ENCODE peak calls at places on chromosome 9, in eight cellular contexts. One of them, this sample, is unnamed.

GRCh38 chr9:80995759-80996158 is 693.6 kb downstream of the TLE1 start:
- DNase-seq in heart left ventricle: no peak
- DNase-seq in A549: no peak
- DNase-seq in breast epithelium: no peak
- DNase-seq in HepG2: no peak
- DNase-seq in uterus: no peak
- DNase-seq in HCT116: no peak
- DNase-seq in tibial nerve: no peak
- DNase-seq in this sample: no peak

GRCh38 chr9:124343533-124344290 is 71.5 kb downstream of the PSMB7 start:
- DNase-seq in tibial nerve: no peak
- DNase-seq in uterus: no peak
- DNase-seq in A549: no peak
- DNase-seq in heart left ventricle: peak; percentile 51
- DNase-seq in HCT116: no peak
- DNase-seq in HepG2: no peak
- DNase-seq in breast epithelium: no peak
- DNase-seq in this sample: no peak

GRCh38 chr9:38036359-38037084 is 32.5 kb downstream of the SHB start:
- DNase-seq in tibial nerve: no peak
- DNase-seq in HCT116: no peak
- DNase-seq in heart left ventricle: peak; percentile 36
- DNase-seq in HepG2: no peak
- DNase-seq in uterus: peak; percentile 27
- DNase-seq in breast epithelium: peak; percentile 81
- DNase-seq in A549: peak; percentile 38
- DNase-seq in this sample: no peak

GRCh38 chr9:28318515-28318914 is 745.2 kb upstream of the C9orf72 start:
- DNase-seq in HepG2: no peak
- DNase-seq in breast epithelium: no peak
- DNase-seq in uterus: no peak
- DNase-seq in tibial nerve: no peak
- DNase-seq in heart left ventricle: no peak
- DNase-seq in HCT116: no peak
- DNase-seq in A549: no peak
- DNase-seq in this sample: no peak

GRCh38 chr9:79637180-79637925 is 65.6 kb downstream of the TLE4 start:
- DNase-seq in A549: no peak
- DNase-seq in breast epithelium: no peak
- DNase-seq in HepG2: no peak
- DNase-seq in heart left ventricle: no peak
- DNase-seq in HCT116: no peak
- DNase-seq in uterus: no peak
- DNase-seq in tibial nerve: no peak
- DNase-seq in this sample: no peak

GRCh38 chr9:4964540-4964939 is 20.5 kb upstream of the JAK2 start:
- DNase-seq in HCT116: no peak
- DNase-seq in A549: no peak
- DNase-seq in breast epithelium: no peak
- DNase-seq in tibial nerve: no peak
- DNase-seq in uterus: no peak
- DNase-seq in heart left ventricle: no peak
- DNase-seq in HepG2: no peak
- DNase-seq in this sample: no peak

GRCh38 chr9:3658964-3659363 is 133.2 kb upstream of the RFX3 start:
- DNase-seq in HepG2: no peak
- DNase-seq in tibial nerve: no peak
- DNase-seq in breast epithelium: no peak
- DNase-seq in A549: no peak
- DNase-seq in heart left ventricle: no peak
- DNase-seq in uterus: no peak
- DNase-seq in HCT116: no peak
- DNase-seq in this sample: no peak

GRCh38 chr9:99192786-99193465 is 28.8 kb downstream of the ALG2 start:
- DNase-seq in HCT116: no peak
- DNase-seq in HepG2: no peak
- DNase-seq in heart left ventricle: no peak
- DNase-seq in breast epithelium: no peak
- DNase-seq in tibial nerve: no peak
- DNase-seq in uterus: no peak
- DNase-seq in A549: no peak
- DNase-seq in this sample: no peak

GRCh38 chr9:128098017-128098935 is 29.3 kb downstream of the PTGES2 start:
- DNase-seq in breast epithelium: peak; percentile 98
- DNase-seq in uterus: peak; percentile 90
- DNase-seq in HepG2: peak; percentile 98
- DNase-seq in tibial nerve: peak; percentile 91
- DNase-seq in heart left ventricle: peak; percentile 86
- DNase-seq in A549: peak; percentile 92
- DNase-seq in HCT116: peak; percentile 92
- DNase-seq in this sample: peak; percentile 99

GRCh38 chr9:124884376-124884775 is 22.4 kb downstream of the ARPC5L start:
- DNase-seq in A549: no peak
- DNase-seq in HCT116: no peak
- DNase-seq in HepG2: no peak
- DNase-seq in tibial nerve: no peak
- DNase-seq in uterus: no peak
- DNase-seq in heart left ventricle: no peak
- DNase-seq in breast epithelium: no peak
- DNase-seq in this sample: no peak

GRCh38 chr9:137631608-137632431 is 13.0 kb downstream of the EHMT1 start:
- DNase-seq in breast epithelium: no peak
- DNase-seq in heart left ventricle: no peak
- DNase-seq in tibial nerve: no peak
- DNase-seq in HepG2: no peak
- DNase-seq in A549: no peak
- DNase-seq in uterus: no peak
- DNase-seq in HCT116: no peak
- DNase-seq in this sample: no peak

GRCh38 chr9:83027153-83027867 is 35.6 kb downstream of the RASEF start:
- DNase-seq in breast epithelium: no peak
- DNase-seq in HepG2: peak; percentile 7
- DNase-seq in A549: peak; percentile 88
- DNase-seq in heart left ventricle: no peak
- DNase-seq in HCT116: peak; percentile 22
- DNase-seq in uterus: no peak
- DNase-seq in tibial nerve: no peak
- DNase-seq in this sample: no peak

GRCh38 chr9:4550777-4551476 is 60.7 kb downstream of the SLC1A1 start:
- DNase-seq in heart left ventricle: no peak
- DNase-seq in breast epithelium: no peak
- DNase-seq in uterus: no peak
- DNase-seq in tibial nerve: no peak
- DNase-seq in HepG2: no peak
- DNase-seq in HCT116: no peak
- DNase-seq in A549: no peak
- DNase-seq in this sample: no peak

GRCh38 chr9:88218721-88219120 is 80.4 kb upstream of the SPATA31C2 start:
- DNase-seq in A549: no peak
- DNase-seq in heart left ventricle: no peak
- DNase-seq in breast epithelium: no peak
- DNase-seq in HCT116: no peak
- DNase-seq in uterus: no peak
- DNase-seq in HepG2: no peak
- DNase-seq in tibial nerve: no peak
- DNase-seq in this sample: no peak

GRCh38 chr9:80615964-80616363 is 1044.2 kb downstream of the TLE4 start:
- DNase-seq in tibial nerve: no peak
- DNase-seq in A549: no peak
- DNase-seq in breast epithelium: no peak
- DNase-seq in HCT116: no peak
- DNase-seq in heart left ventricle: no peak
- DNase-seq in HepG2: no peak
- DNase-seq in uterus: no peak
- DNase-seq in this sample: no peak

GRCh38 chr9:36222449-36222848 is 31.7 kb downstream of the CLTA start:
- DNase-seq in breast epithelium: no peak
- DNase-seq in heart left ventricle: no peak
- DNase-seq in HepG2: no peak
- DNase-seq in A549: no peak
- DNase-seq in HCT116: no peak
- DNase-seq in tibial nerve: no peak
- DNase-seq in uterus: no peak
- DNase-seq in this sample: no peak
- H3K9me3 ChIP-seq in breast epithelium: peaks cover 6% of the 10 kb centered on the region
- H3K9me3 ChIP-seq in heart left ventricle: no peaks in the 10 kb centered on the region
- H3K9me3 ChIP-seq in HepG2: peaks cover 5% of the 10 kb centered on the region
- H3K9me3 ChIP-seq in A549: peaks cover 8% of the 10 kb centered on the region
- H3K9me3 ChIP-seq in HCT116: no peaks in the 10 kb centered on the region
- H3K9me3 ChIP-seq in tibial nerve: no peaks in the 10 kb centered on the region
- H3K9me3 ChIP-seq in uterus: peaks cover 4% of the 10 kb centered on the region
- H3K9me3 ChIP-seq in this sample: no peaks in the 10 kb centered on the region

DNA sequence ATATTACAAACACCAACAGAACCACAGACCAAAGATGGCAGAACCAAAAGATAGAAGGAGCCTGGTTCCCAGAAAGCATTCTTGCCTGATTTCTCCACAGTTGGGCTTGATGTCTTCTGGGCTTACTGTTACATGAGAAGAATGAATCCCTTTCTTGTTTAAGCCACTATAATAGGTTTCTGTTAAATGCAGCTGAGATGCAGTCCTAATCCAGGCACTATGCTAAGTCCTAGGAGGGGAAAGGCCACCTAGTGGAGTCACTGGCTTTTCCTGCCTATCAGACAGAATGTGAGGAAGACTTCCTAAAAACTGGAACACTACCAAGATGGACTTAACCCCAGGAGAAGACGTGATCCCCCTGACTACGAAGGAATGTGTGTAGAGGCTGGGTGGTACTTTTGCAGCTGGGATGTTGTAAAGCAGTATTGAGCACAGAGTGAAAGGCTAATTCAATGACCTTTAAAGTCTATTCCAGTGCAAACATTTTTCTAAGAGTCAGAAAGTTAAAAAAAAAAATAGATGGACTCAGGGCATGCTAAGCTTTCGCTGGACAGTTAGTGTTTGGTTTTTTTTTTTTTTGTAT is 34.3 kb upstream of the FSD1L start:
- DNase-seq in uterus: peak; percentile 17
- DNase-seq in heart left ventricle: no peak
- DNase-seq in A549: peak; percentile 29
- DNase-seq in HCT116: peak; percentile 33
- DNase-seq in HepG2: peak; percentile 47
- DNase-seq in breast epithelium: no peak
- DNase-seq in tibial nerve: peak; percentile 46
- DNase-seq in this sample: peak; percentile 17
- TF ChIP-seq CTCF in uterus: peak; percentile 20
- TF ChIP-seq CTCF in heart left ventricle: no peak
- TF ChIP-seq CTCF in A549: peak; percentile 41
- TF ChIP-seq CTCF in HCT116: peak; percentile 39
- TF ChIP-seq CTCF in HepG2: peak; percentile 67
- TF ChIP-seq CTCF in breast epithelium: no peak
- TF ChIP-seq CTCF in tibial nerve: peak; percentile 24
- TF ChIP-seq CTCF in this sample: peak; percentile 29

GRCh38 chr9:98008764-98009163 is 25.6 kb downstream of the ANP32B start:
- DNase-seq in HCT116: no peak
- DNase-seq in A549: no peak
- DNase-seq in HepG2: no peak
- DNase-seq in heart left ventricle: no peak
- DNase-seq in uterus: no peak
- DNase-seq in breast epithelium: no peak
- DNase-seq in tibial nerve: no peak
- DNase-seq in this sample: no peak
- TF ChIP-seq POLR2A in HCT116: no peak
- TF ChIP-seq POLR2A in A549: no peak
- TF ChIP-seq POLR2A in HepG2: no peak
- TF ChIP-seq POLR2A in heart left ventricle: no peak
- TF ChIP-seq POLR2A in uterus: no peak
- TF ChIP-seq POLR2A in breast epithelium: no peak
- TF ChIP-seq POLR2A in tibial nerve: no peak
- TF ChIP-seq POLR2A in this sample: no peak

DNA sequence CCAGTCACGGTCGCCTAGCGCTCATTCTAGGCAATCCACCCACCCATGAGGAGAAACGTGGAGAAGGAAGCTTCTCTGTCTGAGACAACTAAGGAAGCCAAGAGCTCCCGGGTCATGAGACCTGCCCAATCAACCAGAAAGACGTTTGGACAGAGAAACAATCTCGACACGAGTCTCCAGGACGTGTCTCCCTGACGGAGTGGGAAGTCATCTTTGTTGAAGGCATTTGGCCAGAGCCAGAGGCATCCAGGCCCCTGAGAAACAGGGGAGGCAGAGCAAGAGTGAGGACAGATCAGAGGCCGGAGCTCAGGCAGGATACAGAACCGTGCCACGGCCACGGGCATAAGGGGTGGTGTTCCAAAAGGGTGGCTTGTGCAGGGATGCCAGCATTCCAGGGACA is 479.0 kb downstream of the SPATA31A7 start:
- DNase-seq in HepG2: no peak
- DNase-seq in uterus: no peak
- DNase-seq in tibial nerve: no peak
- DNase-seq in heart left ventricle: peak; percentile 20
- DNase-seq in breast epithelium: no peak
- DNase-seq in A549: no peak
- DNase-seq in HCT116: no peak
- DNase-seq in this sample: no peak
- H3K9me3 ChIP-seq in HepG2: no peaks in the 10 kb centered on the region
- H3K9me3 ChIP-seq in uterus: no peaks in the 10 kb centered on the region
- H3K9me3 ChIP-seq in tibial nerve: no peaks in the 10 kb centered on the region
- H3K9me3 ChIP-seq in heart left ventricle: no peaks in the 10 kb centered on the region
- H3K9me3 ChIP-seq in breast epithelium: peaks cover 28% of the 10 kb centered on the region
- H3K9me3 ChIP-seq in A549: peaks cover 2% of the 10 kb centered on the region
- H3K9me3 ChIP-seq in HCT116: no peaks in the 10 kb centered on the region
- H3K9me3 ChIP-seq in this sample: no peaks in the 10 kb centered on the region

GRCh38 chr9:77897292-77897691 is 134.3 kb downstream of the GNAQ start:
- DNase-seq in heart left ventricle: no peak
- DNase-seq in tibial nerve: no peak
- DNase-seq in breast epithelium: no peak
- DNase-seq in uterus: peak; percentile 20
- DNase-seq in HCT116: no peak
- DNase-seq in A549: no peak
- DNase-seq in HepG2: peak; percentile 6
- DNase-seq in this sample: no peak
- TF ChIP-seq CTCF in heart left ventricle: peak; percentile 22
- TF ChIP-seq CTCF in tibial nerve: peak; percentile 12
- TF ChIP-seq CTCF in breast epithelium: no peak
- TF ChIP-seq CTCF in uterus: peak; percentile 6
- TF ChIP-seq CTCF in HCT116: no peak
- TF ChIP-seq CTCF in A549: peak; percentile 30
- TF ChIP-seq CTCF in HepG2: no peak
- TF ChIP-seq CTCF in this sample: no peak

This sample was measured in body of pancreas.